ENCODE peak calls at places on chromosomes 6 and 20, in eight cellular contexts. M is fibroblast of lung; N is GM23248; I is suprapubic skin; O is CD8-positive, alpha-beta T cell; L is mammary epithelial cell; R is thoracic aorta; Y is upper lobe of right lung. X is an unnamed sample.

GRCh38 chr6:96153775-96154174 is 138.0 kb downstream of the FUT9 start:
- DNase-seq in M (no peak), N (no peak), I (no peak), O (no peak), L (no peak), R (no peak), Y (no peak), X (no peak)

GRCh38 chr6:5425267-5425666 is 164.0 kb downstream of the FARS2 start:
- DNase-seq in M (peak), N (no peak), I (no peak), O (no peak), L (no peak), R (no peak), Y (no peak), X (no peak)

GRCh38 chr6:7647504-7647903 is 57.5 kb downstream of the SNRNP48 start:
- DNase-seq in M (no peak), N (no peak), I (no peak), O (no peak), L (no peak), R (no peak), Y (no peak), X (no peak)

GRCh38 chr6:167849846-167850459 is 23.2 kb downstream of the AFDN start:
- DNase-seq in M (no peak), N (no peak), I (no peak), O (no peak), L (peak), R (no peak), Y (no peak), X (no peak)

GRCh38 chr6:683742-684440 is 9.0 kb downstream of the EXOC2 start:
- DNase-seq in M (peak), N (peak), I (no peak), O (no peak), L (no peak), R (no peak), Y (no peak), X (no peak)

GRCh38 chr20:19813839-19814238 is 55.8 kb downstream of the RIN2 start:
- DNase-seq in M (peak), N (peak), I (no peak), O (no peak), L (no peak), R (no peak), Y (no peak), X (no peak)

GRCh38 chr6:136123464-136123863 is 126.6 kb downstream of the MTFR2 start:
- DNase-seq in M (peak), N (peak), I (no peak), O (no peak), L (peak), R (no peak), Y (no peak), X (no peak)

GRCh38 chr20:1417273-1417672 is 24.4 kb upstream of the FKBP1A start:
- DNase-seq in M (no peak), N (peak), I (no peak), O (no peak), L (peak), R (no peak), Y (no peak), X (no peak)

GRCh38 chr6:128412680-128413079 is 107.7 kb downstream of the PTPRK start:
- DNase-seq in M (no peak), N (no peak), I (no peak), O (no peak), L (peak), R (no peak), Y (no peak), X (no peak)

GRCh38 chr6:138456393-138456775 is 42.9 kb downstream of the NHSL1 start:
- DNase-seq in M (no peak), N (no peak), I (no peak), O (no peak), L (peak), R (no peak), Y (no peak), X (no peak)

GRCh38 chr20:17533396-17533795 is 2.2 kb upstream of the BFSP1 start:
- DNase-seq in M (peak), N (peak), I (no peak), O (no peak), L (peak), R (no peak), Y (no peak), X (no peak)

GRCh38 chr6:161630674-161631073 is 356.8 kb upstream of the AGPAT4 start:
- DNase-seq in M (no peak), N (peak), I (no peak), O (no peak), L (no peak), R (no peak), Y (no peak), X (no peak)

GRCh38 chr20:10651227-10651990 is 22.4 kb downstream of the JAG1 start:
- DNase-seq in M (peak), N (peak), I (no peak), O (no peak), L (no peak), R (no peak), Y (no peak), X (peak)

DNA sequence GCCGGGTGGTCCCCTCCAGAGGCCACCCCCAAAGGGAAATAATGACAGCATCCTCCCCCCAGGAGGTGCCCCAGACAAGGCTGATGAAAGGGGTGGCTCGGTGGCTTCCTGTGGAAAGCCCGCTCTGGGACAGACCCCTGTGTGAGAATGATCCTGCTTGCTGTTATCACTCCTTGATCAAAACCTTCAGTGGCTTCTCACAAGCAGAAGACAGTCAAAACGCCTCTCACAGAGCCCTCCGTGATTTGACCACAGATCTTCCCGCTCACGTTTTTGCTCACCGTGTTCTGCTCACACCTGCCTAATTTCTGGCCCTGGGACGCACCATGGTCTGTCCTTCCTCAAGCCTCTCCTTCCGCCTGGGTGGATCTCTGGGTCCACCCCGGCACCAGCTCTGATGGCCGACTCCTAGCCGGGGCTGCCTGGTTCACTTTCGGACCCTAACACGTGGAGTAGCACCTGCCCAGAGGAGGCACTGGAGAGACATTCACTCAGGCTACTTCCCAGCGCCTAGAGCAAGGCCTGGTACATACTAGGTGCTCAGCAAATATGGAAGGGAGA is 210.4 kb downstream of the ANKRD60 start:
- DNase-seq in M (no peak), N (no peak), I (peak), O (no peak), L (no peak), R (no peak), Y (no peak), X (no peak)
- H3K27ac ChIP-seq in M (no peak), N (peak), I (peak), O (no peak), L (peak), R (no peak), Y (no peak), X (peak)

DNA sequence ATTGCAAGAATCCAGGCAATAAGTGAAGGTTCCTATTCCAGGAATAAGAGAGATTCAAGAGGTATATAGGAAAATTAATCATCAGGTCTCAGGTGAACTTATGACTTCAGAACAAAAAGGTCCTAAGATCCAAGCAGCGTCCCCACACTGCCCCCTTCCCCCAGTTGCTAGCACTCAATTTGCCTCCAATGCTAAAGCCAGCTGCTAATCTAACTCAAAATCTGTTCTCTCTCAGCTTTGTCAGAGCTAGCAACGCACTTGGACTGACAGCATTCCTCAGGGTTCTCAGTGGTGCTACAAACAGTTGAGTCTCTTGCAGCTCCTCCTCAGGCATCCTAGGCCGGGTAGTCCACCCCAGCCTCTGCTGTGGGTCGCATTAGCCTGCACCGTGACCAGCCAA is 148.3 kb downstream of the RFX6 start:
- DNase-seq in M (no peak), N (no peak), I (no peak), O (no peak), L (no peak), R (no peak), Y (no peak), X (no peak)
- H3K27ac ChIP-seq in M (no peak), N (no peak), I (no peak), O (no peak), L (no peak), R (no peak), Y (no peak), X (no peak)

GRCh38 chr20:63682384-63683139 is 13.9 kb upstream of the TNFRSF6B start:
- DNase-seq in M (peak), N (peak), I (no peak), O (no peak), L (peak), R (peak), Y (peak), X (peak)

GRCh38 chr20:63679799-63680305 is 16.6 kb upstream of the TNFRSF6B start:
- DNase-seq in M (no peak), N (no peak), I (no peak), O (no peak), L (no peak), R (no peak), Y (no peak), X (no peak)

GRCh38 chr20:63680427-63680826 is 16.0 kb upstream of the TNFRSF6B start:
- DNase-seq in M (no peak), N (no peak), I (no peak), O (no peak), L (no peak), R (no peak), Y (no peak), X (no peak)

GRCh38 chr20:63681609-63682142 is 14.8 kb upstream of the TNFRSF6B start:
- DNase-seq in M (no peak), N (no peak), I (no peak), O (no peak), L (peak), R (no peak), Y (no peak), X (no peak)

GRCh38 chr20:63680857-63681608 is 15.4 kb upstream of the TNFRSF6B start:
- DNase-seq in M (no peak), N (no peak), I (no peak), O (no peak), L (no peak), R (no peak), Y (no peak), X (no peak)
- H3K27ac ChIP-seq in M (no peak), N (peak), I (no peak), O (no peak), L (no peak), R (peak), Y (peak), X (peak)

DNA sequence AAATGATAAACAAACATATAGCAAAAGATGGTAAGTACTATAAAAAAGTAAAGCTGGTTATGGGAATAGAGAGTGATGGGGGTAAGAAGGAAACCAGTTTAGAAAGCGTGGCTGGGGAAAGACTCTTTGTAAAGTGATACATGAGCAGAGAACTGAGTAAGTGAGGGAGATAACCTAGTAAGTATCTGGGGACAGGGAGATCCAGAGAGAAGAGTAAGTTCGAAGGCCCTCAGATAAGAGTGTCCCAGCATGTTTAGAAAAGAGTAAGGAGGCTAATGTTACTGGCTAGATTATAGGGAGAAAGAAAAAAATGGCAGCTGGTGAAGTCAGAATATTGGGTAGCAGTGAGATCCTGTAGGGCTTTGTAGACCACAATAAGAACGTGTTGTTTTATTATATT is 50.7 kb upstream of the HBS1L start:
- DNase-seq in M (no peak), N (no peak), I (no peak), O (no peak), L (no peak), R (no peak), Y (no peak), X (no peak)
- H3K27ac ChIP-seq in M (no peak), N (no peak), I (no peak), O (no peak), L (no peak), R (no peak), Y (no peak), X (no peak)

DNA sequence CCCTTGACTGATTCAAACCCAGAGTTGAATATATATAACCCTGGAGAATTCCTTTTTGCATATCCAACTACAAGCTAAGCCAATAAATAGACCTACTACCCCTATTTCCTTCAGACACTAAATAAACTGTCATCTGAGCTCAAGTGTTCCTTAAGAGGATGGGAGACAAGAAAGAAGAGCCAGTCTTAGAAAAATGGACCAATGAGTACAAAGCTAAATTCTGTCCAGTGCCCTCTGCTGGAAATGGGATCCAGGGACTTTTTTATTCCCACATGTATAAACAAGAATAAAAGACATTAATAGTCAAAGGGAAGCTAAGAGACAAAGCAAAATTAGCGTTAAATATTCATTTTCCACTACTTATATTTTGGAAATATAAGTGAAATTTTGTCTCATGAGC is 4.8 kb downstream of the PPP1R10 start:
- DNase-seq in M (peak), N (peak), I (no peak), O (no peak), L (no peak), R (no peak), Y (no peak), X (no peak)
- H3K27ac ChIP-seq in M (no peak), N (peak), I (no peak), O (no peak), L (no peak), R (peak), Y (peak), X (peak)

GRCh38 chr6:116266803-116267202 is 12.9 kb downstream of the TSPYL1 start:
- DNase-seq in M (no peak), N (peak), I (no peak), O (no peak), L (peak), R (no peak), Y (no peak), X (no peak)

GRCh38 chr6:116268589-116269293 is 11.0 kb downstream of the TSPYL1 start:
- DNase-seq in M (peak), N (peak), I (no peak), O (no peak), L (peak), R (no peak), Y (no peak), X (no peak)

GRCh38 chr6:116267879-116268588 is 11.7 kb downstream of the TSPYL1 start:
- DNase-seq in M (no peak), N (peak), I (no peak), O (no peak), L (no peak), R (no peak), Y (no peak), X (no peak)

GRCh38 chr6:116263353-116263752 is 9.5 kb upstream of the TSPYL4 start:
- DNase-seq in M (no peak), N (no peak), I (no peak), O (no peak), L (no peak), R (no peak), Y (no peak), X (no peak)

GRCh38 chr6:116265081-116265829 is 11.4 kb upstream of the TSPYL4 start:
- DNase-seq in M (no peak), N (peak), I (no peak), O (no peak), L (peak), R (no peak), Y (no peak), X (peak)
- H3K27ac ChIP-seq in M (no peak), N (no peak), I (no peak), O (no peak), L (peak), R (no peak), Y (no peak), X (no peak)

DNA sequence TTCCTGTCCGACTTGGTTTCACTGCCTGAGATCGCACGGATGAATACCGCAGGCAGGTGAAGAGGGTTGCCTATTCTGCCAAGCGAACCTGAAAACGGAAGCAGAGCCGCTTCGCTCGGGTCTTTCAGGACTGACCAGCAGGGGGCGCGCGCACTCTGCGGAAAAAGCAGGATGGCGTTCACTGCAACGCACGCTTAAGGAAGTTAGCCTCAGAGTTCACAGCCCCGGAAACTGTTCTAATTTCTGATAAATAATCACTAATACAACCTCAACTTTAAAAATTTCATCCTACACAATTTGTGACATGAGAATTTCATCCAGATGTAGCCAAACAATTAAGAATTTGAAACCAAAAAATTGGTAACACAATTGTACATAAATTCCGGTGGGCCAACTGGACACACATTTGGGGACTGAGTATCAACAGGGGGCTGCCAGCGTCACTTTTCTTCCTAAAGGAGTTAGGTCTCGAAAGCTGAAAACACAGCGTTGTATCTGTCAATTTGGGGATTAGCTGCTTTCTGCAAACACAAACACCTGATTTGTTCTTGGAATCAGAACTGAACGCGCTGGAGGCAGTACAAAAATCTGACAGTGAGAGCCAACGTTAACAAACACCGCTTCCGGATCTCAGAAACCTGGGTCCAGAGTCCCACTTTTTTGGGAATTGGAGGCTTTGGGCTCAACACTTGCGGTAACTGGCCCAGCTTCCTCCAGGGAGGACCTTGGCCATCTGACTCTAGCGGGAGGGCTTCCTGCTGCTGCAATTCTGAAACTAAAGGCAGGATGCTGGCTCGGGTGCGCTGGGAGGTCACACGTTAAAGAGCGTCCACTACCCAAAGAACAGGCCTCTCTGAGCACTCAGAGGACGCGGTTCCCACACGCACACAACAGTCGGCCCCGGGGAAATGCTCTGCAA is 8.8 kb downstream of the PXDC1 start:
- DNase-seq in M (peak), N (peak), I (peak), O (peak), L (peak), R (no peak), Y (peak), X (peak)
- H3K27ac ChIP-seq in M (peak), N (peak), I (peak), O (no peak), L (peak), R (peak), Y (peak), X (peak)

GRCh38 chr6:169169375-169169774 is 84.3 kb downstream of the THBS2 start:
- DNase-seq in M (no peak), N (no peak), I (no peak), O (no peak), L (no peak), R (no peak), Y (no peak), X (peak)
- H3K27ac ChIP-seq in M (peak), N (no peak), I (no peak), O (no peak), L (no peak), R (peak), Y (no peak), X (no peak)

X was measured in sigmoid colon.